ENCODE peak calls at places on chromosomes 12 and 14, in nine cellular contexts. S is fibroblast of mammary gland, H is neural progenitor cell, I is lower lobe of right lung, E is IMR-90, L is heart left ventricle, P is GM23338, O is uterus, M is RWPE2. Y is an unnamed sample.

GRCh38 chr12:132986885-132987225 is 688 bp downstream of the ZNF26 start:
- DNase-seq in S (no peak), P (peak), M (no peak), E (peak), L (no peak), I (no peak), H (peak), O (no peak), Y (no peak)

GRCh38 chr14:22220427-22220826 is 368.6 kb downstream of the DAD1 start:
- DNase-seq in O (no peak), H (no peak), L (no peak), I (no peak), P (no peak), E (peak), M (no peak), S (no peak), Y (peak)

GRCh38 chr12:58654021-58654420 is 266.3 kb downstream of the LRIG3 start:
- DNase-seq in O (no peak), M (no peak), H (no peak), L (no peak), P (no peak), E (no peak), S (no peak), I (no peak), Y (no peak)

GRCh38 chr12:54631988-54632728 is 2.5 kb downstream of the LACRT start:
- DNase-seq in I (no peak), L (no peak), S (no peak), M (no peak), E (no peak), H (peak), P (peak), O (no peak), Y (no peak)

GRCh38 chr12:50032516-50033316 is 7.4 kb upstream of the RACGAP1 start:
- DNase-seq in M (peak), P (peak), I (peak), L (no peak), O (no peak), H (peak), S (no peak), E (no peak), Y (no peak)

GRCh38 chr14:81406863-81407262 is 6.7 kb upstream of the STON2 start:
- DNase-seq in I (no peak), O (no peak), H (no peak), M (no peak), S (peak), L (no peak), E (peak), P (no peak), Y (peak)

GRCh38 chr12:44696542-44696941 is 179.6 kb downstream of the NELL2 start:
- DNase-seq in S (peak), P (peak), H (no peak), O (no peak), I (no peak), E (no peak), M (no peak), L (no peak), Y (peak)

GRCh38 chr14:93986972-93987371 is 10.1 kb upstream of the CCDC197 start:
- DNase-seq in I (no peak), S (no peak), P (no peak), M (no peak), O (no peak), H (no peak), E (no peak), L (no peak), Y (no peak)

GRCh38 chr12:80190001-80190400 is 90.7 kb downstream of the OTOGL start:
- DNase-seq in M (no peak), H (no peak), O (no peak), L (no peak), E (peak), S (peak), I (no peak), P (no peak), Y (peak)

GRCh38 chr12:109612975-109613502 is 39.4 kb downstream of the MVK start:
- DNase-seq in L (no peak), I (no peak), P (peak), H (no peak), S (peak), O (no peak), M (no peak), E (peak), Y (peak)

GRCh38 chr14:92058006-92058917 is 18.4 kb upstream of the TRIP11 start:
- DNase-seq in H (no peak), O (no peak), S (no peak), E (no peak), L (no peak), P (peak), I (no peak), M (no peak), Y (no peak)

GRCh38 chr12:632102-632696 is 31.0 kb downstream of the NINJ2 start:
- DNase-seq in I (no peak), O (no peak), E (peak), S (peak), P (peak), L (no peak), M (no peak), H (peak), Y (peak)

GRCh38 chr12:118103601-118104382 is at the start of gene VSIG10:
- DNase-seq in L (peak), S (peak), H (peak), P (peak), I (peak), M (peak), E (peak), O (peak), Y (peak)

GRCh38 chr12:88242161-88242925 is 100.2 kb downstream of the TMTC3 start:
- DNase-seq in E (peak), L (no peak), P (no peak), H (no peak), S (peak), O (no peak), I (no peak), M (no peak), Y (peak)

GRCh38 chr14:80425686-80426085 is 214.4 kb upstream of the DIO2 start:
- DNase-seq in S (peak), H (no peak), I (no peak), O (no peak), L (no peak), M (peak), E (peak), P (no peak), Y (peak)

GRCh38 chr14:92886337-92886736 is 36.6 kb upstream of the CHGA start:
- DNase-seq in S (no peak), O (no peak), I (no peak), P (no peak), L (no peak), H (no peak), E (no peak), M (no peak), Y (no peak)

GRCh38 chr14:77181124-77181602 is 435 bp upstream of the TMEM63C start:
- DNase-seq in P (no peak), S (no peak), H (no peak), M (no peak), L (no peak), I (no peak), E (no peak), O (no peak), Y (no peak)

GRCh38 chr14:75147423-75148071 is 20.7 kb upstream of the NEK9 start:
- DNase-seq in L (no peak), P (peak), O (peak), E (peak), I (peak), H (peak), M (no peak), S (peak), Y (peak)

GRCh38 chr14:77301103-77301502 is 19.6 kb downstream of the POMT2 start:
- DNase-seq in I (peak), S (peak), O (peak), E (peak), P (peak), H (peak), M (no peak), L (no peak), Y (peak)

GRCh38 chr14:103109789-103110415 is 13.4 kb upstream of the TNFAIP2 start:
- DNase-seq in H (peak), M (no peak), E (peak), S (peak), O (peak), I (no peak), P (peak), L (no peak), Y (peak)

GRCh38 chr14:75295491-75296338 is 17.1 kb downstream of the FOS start:
- DNase-seq in O (peak), M (no peak), I (peak), S (peak), E (peak), L (peak), H (peak), P (peak), Y (peak)

GRCh38 chr12:936377-937345 is 12.8 kb downstream of the RAD52 start:
- DNase-seq in I (no peak), E (no peak), L (no peak), M (no peak), P (no peak), H (no peak), S (no peak), O (no peak), Y (no peak)

GRCh38 chr14:21509432-21510143 is 1.6 kb downstream of the METTL3 start:
- DNase-seq in H (no peak), P (no peak), I (no peak), M (no peak), L (no peak), O (no peak), S (no peak), E (no peak), Y (no peak)

GRCh38 chr14:77470192-77470870 is 12.4 kb downstream of the AHSA1 start:
- DNase-seq in P (peak), O (no peak), M (no peak), S (no peak), I (no peak), H (no peak), L (no peak), E (no peak), Y (no peak)

GRCh38 chr12:45989277-45989856 is 1.0 kb downstream of the SCAF11 start:
- DNase-seq in P (peak), L (no peak), S (peak), I (no peak), E (peak), O (no peak), H (no peak), M (no peak), Y (no peak)

GRCh38 chr14:78253986-78254385 is 83.8 kb downstream of the NRXN3 start:
- DNase-seq in L (no peak), S (peak), I (no peak), O (no peak), P (no peak), M (no peak), E (peak), H (no peak), Y (peak)

GRCh38 chr12:10363665-10363921 is 26.2 kb downstream of the KLRK1 start:
- DNase-seq in S (no peak), L (no peak), E (no peak), H (no peak), P (no peak), I (no peak), O (no peak), M (no peak), Y (peak)

GRCh38 chr12:49223590-49224369 is 34.9 kb upstream of the TUBA1A start:
- DNase-seq in L (no peak), I (no peak), E (no peak), P (no peak), H (peak), O (no peak), M (no peak), S (no peak), Y (no peak)

GRCh38 chr12:58564721-58565120 is 355.6 kb downstream of the LRIG3 start:
- DNase-seq in I (no peak), M (no peak), S (peak), L (no peak), H (no peak), E (peak), P (no peak), O (no peak), Y (no peak)

GRCh38 chr12:103801709-103802585 is 39.1 kb downstream of the NT5DC3 start:
- DNase-seq in P (no peak), S (peak), O (peak), E (peak), I (no peak), M (peak), L (no peak), H (no peak), Y (peak)

GRCh38 chr14:23629831-23630396 is 6.2 kb upstream of the DHRS2 start:
- DNase-seq in L (no peak), E (peak), H (no peak), I (no peak), M (no peak), O (no peak), S (no peak), P (no peak), Y (no peak)

GRCh38 chr12:50070314-50071060 is 13.1 kb downstream of the ASIC1 start:
- DNase-seq in H (peak), O (peak), E (peak), L (peak), M (peak), P (peak), I (peak), S (peak), Y (peak)

GRCh38 chr14:103708750-103709187 is 6.5 kb downstream of the XRCC3 start:
- DNase-seq in M (no peak), H (no peak), E (no peak), S (no peak), I (no peak), O (no peak), P (no peak), L (no peak), Y (no peak)

GRCh38 chr12:19462441-19462840 is 23.1 kb downstream of the AEBP2 start:
- DNase-seq in S (peak), P (no peak), M (no peak), I (no peak), L (no peak), O (no peak), E (no peak), H (no peak), Y (peak)

GRCh38 chr12:42958271-42958674 is 368.7 kb upstream of the PRICKLE1 start:
- DNase-seq in I (no peak), P (no peak), L (no peak), H (no peak), M (no peak), O (no peak), S (peak), E (peak), Y (peak)

GRCh38 chr12:39692258-39692853 is 72.8 kb upstream of the ABCD2 start:
- DNase-seq in I (no peak), L (no peak), H (no peak), S (peak), O (no peak), E (no peak), P (peak), M (no peak), Y (peak)

DNA sequence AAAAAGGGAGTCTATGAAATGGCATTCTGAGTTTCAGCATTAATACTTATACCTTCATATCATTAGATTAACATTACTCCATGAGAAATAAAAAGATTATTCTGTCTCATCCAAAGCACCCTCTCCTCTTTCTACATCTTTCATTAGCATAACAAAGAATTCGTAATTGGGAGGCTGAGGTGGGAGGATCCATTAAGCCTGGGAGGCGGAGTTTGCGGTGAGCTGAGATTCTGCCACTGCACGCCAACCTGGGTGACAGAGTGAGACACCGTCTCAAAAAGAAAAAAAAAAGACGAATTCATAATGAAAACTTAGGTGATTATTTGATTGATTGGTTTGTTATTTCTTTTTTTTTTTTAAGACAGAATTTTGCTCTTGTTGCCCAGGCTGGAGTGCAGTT is 1.8 kb upstream of the CDK17 start:
- DNase-seq in H (peak), E (no peak), I (no peak), P (peak), M (no peak), L (no peak), S (no peak), O (no peak), Y (no peak)
- H3K4me3 ChIP-seq in H (no peak), E (no peak), I (no peak), P (peak), M (no peak), L (no peak), S (no peak), O (no peak), Y (no peak)

GRCh38 chr12:115947696-115948062 is 329.8 kb downstream of the MED13L start:
- DNase-seq in L (no peak), O (no peak), E (no peak), H (no peak), S (no peak), I (no peak), P (no peak), M (no peak), Y (no peak)
- TF ChIP-seq CTCF in L (no peak), O (no peak), E (peak), H (peak), S (peak), I (no peak), P (peak), M (no peak), Y (peak)

GRCh38 chr12:71439362-71439612 is 311 bp upstream of the LGR5 start:
- DNase-seq in I (no peak), H (no peak), M (no peak), E (no peak), L (no peak), O (no peak), P (no peak), S (no peak), Y (no peak)
- H3K4me3 ChIP-seq in I (peak), H (peak), M (no peak), E (peak), L (peak), O (peak), P (peak), S (peak), Y (peak)

GRCh38 chr14:74084277-74085046 is at the start of the genes ALDH6A1 and LIN52:
- DNase-seq in S (peak), E (peak), O (peak), M (peak), H (peak), P (peak), L (peak), I (peak), Y (peak)
- TF ChIP-seq CTCF in S (no peak), E (no peak), O (no peak), M (no peak), H (peak), P (no peak), L (no peak), I (no peak), Y (no peak)

GRCh38 chr14:50740858-50741257 is 72.8 kb upstream of the SAV1 start:
- DNase-seq in M (no peak), L (no peak), S (no peak), O (no peak), I (no peak), P (no peak), E (no peak), H (no peak), Y (no peak)
- H3K4me3 ChIP-seq in M (no peak), L (no peak), S (no peak), O (no peak), I (no peak), P (no peak), E (no peak), H (no peak), Y (no peak)

GRCh38 chr12:76820888-76821482 is 57.1 kb downstream of the ZDHHC17 start:
- DNase-seq in S (peak), L (no peak), H (peak), M (no peak), O (no peak), P (peak), I (no peak), E (peak), Y (peak)
- TF ChIP-seq CTCF in S (peak), L (peak), H (peak), M (peak), O (peak), P (peak), I (peak), E (peak), Y (peak)